ENCODE peak calls at places on chromosomes 11 and 22, in eight cellular contexts. One of them, this sample, is unnamed.

GRCh38 chr22:36027579-36027959 is 1.1 kb downstream of the RBFOX2 start:
- DNase-seq in ovary: peak
- DNase-seq in heart left ventricle: no peak
- DNase-seq in testis: peak
- DNase-seq in A549: no peak
- DNase-seq in right lobe of liver: no peak
- DNase-seq in Peyer's patch: no peak
- DNase-seq in K562: no peak
- DNase-seq in this sample: peak

GRCh38 chr11:111942826-111943225 is 5.7 kb downstream of the DIXDC1 start:
- DNase-seq in ovary: no peak
- DNase-seq in heart left ventricle: no peak
- DNase-seq in testis: no peak
- DNase-seq in A549: no peak
- DNase-seq in right lobe of liver: no peak
- DNase-seq in Peyer's patch: no peak
- DNase-seq in K562: no peak
- DNase-seq in this sample: no peak

GRCh38 chr11:132005874-132006273 is 635.5 kb downstream of the NTM start:
- DNase-seq in ovary: no peak
- DNase-seq in heart left ventricle: no peak
- DNase-seq in testis: no peak
- DNase-seq in A549: no peak
- DNase-seq in right lobe of liver: no peak
- DNase-seq in Peyer's patch: no peak
- DNase-seq in K562: no peak
- DNase-seq in this sample: no peak

GRCh38 chr11:16986434-16987204 is 27.6 kb downstream of the PLEKHA7 start:
- DNase-seq in ovary: peak
- DNase-seq in heart left ventricle: no peak
- DNase-seq in testis: peak
- DNase-seq in A549: no peak
- DNase-seq in right lobe of liver: peak
- DNase-seq in Peyer's patch: peak
- DNase-seq in K562: peak
- DNase-seq in this sample: peak

GRCh38 chr22:49295851-49296560 is 531.7 kb downstream of the BRD1 start:
- DNase-seq in ovary: no peak
- DNase-seq in heart left ventricle: peak
- DNase-seq in testis: peak
- DNase-seq in A549: no peak
- DNase-seq in right lobe of liver: no peak
- DNase-seq in Peyer's patch: peak
- DNase-seq in K562: no peak
- DNase-seq in this sample: no peak

GRCh38 chr22:46213052-46213451 is 37.0 kb downstream of the CDPF1 start:
- DNase-seq in ovary: no peak
- DNase-seq in heart left ventricle: no peak
- DNase-seq in testis: no peak
- DNase-seq in A549: no peak
- DNase-seq in right lobe of liver: no peak
- DNase-seq in Peyer's patch: no peak
- DNase-seq in K562: no peak
- DNase-seq in this sample: no peak

GRCh38 chr11:2994336-2994730 is 2.2 kb upstream of the NAP1L4 start:
- DNase-seq in ovary: no peak
- DNase-seq in heart left ventricle: no peak
- DNase-seq in testis: no peak
- DNase-seq in A549: no peak
- DNase-seq in right lobe of liver: no peak
- DNase-seq in Peyer's patch: no peak
- DNase-seq in K562: no peak
- DNase-seq in this sample: no peak

GRCh38 chr11:9001736-9002135 is 2.1 kb downstream of the NRIP3 start:
- DNase-seq in ovary: no peak
- DNase-seq in heart left ventricle: no peak
- DNase-seq in testis: no peak
- DNase-seq in A549: no peak
- DNase-seq in right lobe of liver: no peak
- DNase-seq in Peyer's patch: no peak
- DNase-seq in K562: no peak
- DNase-seq in this sample: no peak

GRCh38 chr11:76810151-76810853 is 27.1 kb downstream of the TSKU start:
- DNase-seq in ovary: peak
- DNase-seq in heart left ventricle: no peak
- DNase-seq in testis: peak
- DNase-seq in A549: peak
- DNase-seq in right lobe of liver: peak
- DNase-seq in Peyer's patch: no peak
- DNase-seq in K562: no peak
- DNase-seq in this sample: peak

GRCh38 chr11:71283960-71284359 is 31.6 kb upstream of the SHANK2 start:
- DNase-seq in ovary: no peak
- DNase-seq in heart left ventricle: no peak
- DNase-seq in testis: no peak
- DNase-seq in A549: no peak
- DNase-seq in right lobe of liver: no peak
- DNase-seq in Peyer's patch: no peak
- DNase-seq in K562: no peak
- DNase-seq in this sample: peak

DNA sequence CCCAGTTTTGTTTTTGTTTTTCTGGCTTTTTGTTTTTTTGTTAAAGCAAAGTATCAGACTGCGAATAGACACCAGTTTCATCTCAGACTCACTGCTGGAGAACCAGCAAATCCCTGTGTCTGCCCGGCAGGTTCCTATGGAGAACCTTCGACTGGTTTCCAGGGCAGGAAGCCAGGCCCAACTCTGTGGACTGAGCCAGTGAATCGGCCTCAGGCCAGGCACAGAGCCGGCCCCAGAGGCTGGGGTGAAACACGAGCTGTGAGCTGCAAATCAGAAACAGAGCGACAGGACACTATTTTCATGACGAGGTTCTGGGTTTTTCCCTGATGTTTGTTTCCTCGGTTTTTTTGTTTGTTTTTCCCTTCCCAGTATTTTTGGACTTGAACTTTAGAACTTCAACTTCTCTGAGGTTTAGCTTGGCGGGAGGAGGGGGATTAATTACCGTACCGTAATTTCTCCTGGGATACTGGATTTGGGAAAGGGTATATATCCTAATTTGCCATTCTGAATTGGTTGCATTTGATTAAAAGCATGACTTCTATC is 15.9 kb upstream of the B4GALNT4 start:
- DNase-seq in ovary: peak
- DNase-seq in heart left ventricle: peak
- DNase-seq in testis: peak
- DNase-seq in A549: peak
- DNase-seq in right lobe of liver: peak
- DNase-seq in Peyer's patch: no peak
- DNase-seq in K562: no peak
- DNase-seq in this sample: peak
- TF ChIP-seq POLR2A in ovary: peak
- TF ChIP-seq POLR2A in heart left ventricle: peak
- TF ChIP-seq POLR2A in testis: no peak
- TF ChIP-seq POLR2A in A549: no peak
- TF ChIP-seq POLR2A in right lobe of liver: peak
- TF ChIP-seq POLR2A in Peyer's patch: no peak
- TF ChIP-seq POLR2A in K562: no peak
- TF ChIP-seq POLR2A in this sample: no peak

GRCh38 chr11:74276581-74276980 is 34.9 kb downstream of the P4HA3 start:
- DNase-seq in ovary: no peak
- DNase-seq in heart left ventricle: no peak
- DNase-seq in testis: no peak
- DNase-seq in A549: no peak
- DNase-seq in right lobe of liver: no peak
- DNase-seq in Peyer's patch: no peak
- DNase-seq in K562: no peak
- DNase-seq in this sample: no peak

GRCh38 chr11:74280494-74280893 is 30.9 kb downstream of the P4HA3 start:
- DNase-seq in ovary: no peak
- DNase-seq in heart left ventricle: no peak
- DNase-seq in testis: no peak
- DNase-seq in A549: no peak
- DNase-seq in right lobe of liver: no peak
- DNase-seq in Peyer's patch: no peak
- DNase-seq in K562: no peak
- DNase-seq in this sample: no peak

GRCh38 chr11:74278103-74278502 is 33.3 kb downstream of the P4HA3 start:
- DNase-seq in ovary: no peak
- DNase-seq in heart left ventricle: no peak
- DNase-seq in testis: no peak
- DNase-seq in A549: peak
- DNase-seq in right lobe of liver: no peak
- DNase-seq in Peyer's patch: no peak
- DNase-seq in K562: no peak
- DNase-seq in this sample: no peak

GRCh38 chr11:74279256-74279655 is 32.2 kb downstream of the P4HA3 start:
- DNase-seq in ovary: no peak
- DNase-seq in heart left ventricle: no peak
- DNase-seq in testis: no peak
- DNase-seq in A549: peak
- DNase-seq in right lobe of liver: no peak
- DNase-seq in Peyer's patch: no peak
- DNase-seq in K562: no peak
- DNase-seq in this sample: no peak

DNA sequence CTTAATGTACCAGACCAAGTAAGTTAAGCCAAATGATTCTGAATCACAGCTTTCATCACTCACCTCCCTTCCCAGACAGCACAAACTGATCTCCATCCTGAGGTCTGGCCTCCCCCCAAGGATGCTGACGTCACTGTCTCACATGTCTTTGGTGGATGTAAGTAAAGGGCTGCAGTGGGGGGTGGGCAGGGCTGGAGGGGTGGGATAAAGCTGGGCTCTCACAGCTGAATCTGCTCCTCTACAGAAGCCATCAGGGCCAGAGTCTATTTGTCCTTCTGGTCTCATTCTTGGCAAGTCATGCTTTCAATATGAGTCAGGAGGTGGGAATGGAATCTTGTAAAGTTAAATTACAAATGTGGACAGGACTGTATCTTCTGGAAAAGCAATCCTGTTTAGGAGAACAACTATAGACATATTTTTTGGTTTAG is 32.7 kb downstream of the P4HA3 start:
- DNase-seq in ovary: peak
- DNase-seq in heart left ventricle: peak
- DNase-seq in testis: no peak
- DNase-seq in A549: peak
- DNase-seq in right lobe of liver: no peak
- DNase-seq in Peyer's patch: no peak
- DNase-seq in K562: no peak
- DNase-seq in this sample: no peak
- H3K27ac ChIP-seq in ovary: peak
- H3K27ac ChIP-seq in heart left ventricle: peak
- H3K27ac ChIP-seq in testis: no peak
- H3K27ac ChIP-seq in A549: peak
- H3K27ac ChIP-seq in right lobe of liver: no peak
- H3K27ac ChIP-seq in Peyer's patch: no peak
- H3K27ac ChIP-seq in K562: no peak
- H3K27ac ChIP-seq in this sample: no peak

GRCh38 chr22:19808873-19809478 is 45.7 kb downstream of the GNB1L start:
- DNase-seq in ovary: no peak
- DNase-seq in heart left ventricle: peak
- DNase-seq in testis: no peak
- DNase-seq in A549: no peak
- DNase-seq in right lobe of liver: peak
- DNase-seq in Peyer's patch: no peak
- DNase-seq in K562: no peak
- DNase-seq in this sample: peak

GRCh38 chr22:19806213-19807160 is 45.9 kb downstream of the TBX1 start:
- DNase-seq in ovary: peak
- DNase-seq in heart left ventricle: peak
- DNase-seq in testis: no peak
- DNase-seq in A549: peak
- DNase-seq in right lobe of liver: peak
- DNase-seq in Peyer's patch: no peak
- DNase-seq in K562: peak
- DNase-seq in this sample: peak

GRCh38 chr22:19805821-19806212 is 45.2 kb downstream of the TBX1 start:
- DNase-seq in ovary: no peak
- DNase-seq in heart left ventricle: peak
- DNase-seq in testis: no peak
- DNase-seq in A549: no peak
- DNase-seq in right lobe of liver: peak
- DNase-seq in Peyer's patch: no peak
- DNase-seq in K562: no peak
- DNase-seq in this sample: peak

GRCh38 chr22:19807914-19808872 is 46.5 kb downstream of the GNB1L start:
- DNase-seq in ovary: peak
- DNase-seq in heart left ventricle: peak
- DNase-seq in testis: no peak
- DNase-seq in A549: no peak
- DNase-seq in right lobe of liver: peak
- DNase-seq in Peyer's patch: no peak
- DNase-seq in K562: no peak
- DNase-seq in this sample: no peak

DNA sequence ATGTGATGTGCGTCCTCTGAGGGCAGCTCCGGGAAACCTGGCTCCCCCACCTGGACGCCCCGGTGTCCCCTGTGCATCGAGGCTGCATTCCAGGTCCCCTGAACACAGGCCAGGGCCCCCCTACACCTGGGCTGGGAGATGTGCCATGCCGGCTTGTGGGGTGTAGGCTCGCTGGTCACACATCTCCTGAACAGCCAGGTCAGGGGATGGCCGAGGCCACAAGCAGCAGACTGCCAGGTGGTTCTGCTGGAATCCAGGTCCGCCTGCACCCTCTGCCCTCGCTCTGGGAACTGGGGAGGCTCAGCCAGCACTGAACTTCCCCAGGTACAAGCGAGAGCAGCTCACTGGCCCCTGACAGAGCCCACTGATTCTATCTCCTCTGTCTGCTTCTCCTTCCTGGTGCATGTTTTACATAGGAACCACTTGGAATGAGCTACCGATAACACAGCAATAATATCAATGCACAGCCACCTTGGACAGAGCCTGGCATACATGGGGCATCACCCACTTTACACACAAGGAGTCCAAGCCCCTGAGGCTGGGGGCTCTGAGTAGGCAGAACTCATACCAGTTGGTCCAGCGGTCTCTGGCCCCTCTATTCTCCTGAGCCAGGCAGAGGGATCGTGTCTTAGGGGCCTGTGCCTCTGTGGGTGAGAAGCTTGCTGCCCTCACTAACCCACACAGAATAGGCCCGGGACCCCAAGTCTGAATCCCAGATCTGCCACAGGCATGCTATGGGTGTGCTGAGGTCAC is 46.8 kb downstream of the TBX1 start:
- DNase-seq in ovary: peak
- DNase-seq in heart left ventricle: peak
- DNase-seq in testis: no peak
- DNase-seq in A549: no peak
- DNase-seq in right lobe of liver: peak
- DNase-seq in Peyer's patch: no peak
- DNase-seq in K562: no peak
- DNase-seq in this sample: no peak
- TF ChIP-seq POLR2A in ovary: no peak
- TF ChIP-seq POLR2A in heart left ventricle: no peak
- TF ChIP-seq POLR2A in testis: no peak
- TF ChIP-seq POLR2A in A549: no peak
- TF ChIP-seq POLR2A in right lobe of liver: no peak
- TF ChIP-seq POLR2A in Peyer's patch: no peak
- TF ChIP-seq POLR2A in K562: no peak
- TF ChIP-seq POLR2A in this sample: no peak

GRCh38 chr11:10302294-10302743 is 2.6 kb upstream of the ADM start:
- DNase-seq in ovary: peak
- DNase-seq in heart left ventricle: no peak
- DNase-seq in testis: no peak
- DNase-seq in A549: no peak
- DNase-seq in right lobe of liver: no peak
- DNase-seq in Peyer's patch: no peak
- DNase-seq in K562: no peak
- DNase-seq in this sample: no peak
- H3K27ac ChIP-seq in ovary: peak
- H3K27ac ChIP-seq in heart left ventricle: peak
- H3K27ac ChIP-seq in testis: peak
- H3K27ac ChIP-seq in A549: peak
- H3K27ac ChIP-seq in right lobe of liver: peak
- H3K27ac ChIP-seq in Peyer's patch: peak
- H3K27ac ChIP-seq in K562: no peak
- H3K27ac ChIP-seq in this sample: peak